ENCODE peak calls at places on chromosomes 7 and 10, in four cellular contexts. C, P, B and X are unnamed samples.

GRCh38 chr10:12589789-12590188 is 240.4 kb downstream of the CAMK1D start:
- DNase-seq in B (no peak), P (no peak), C (no peak), X (no peak)

GRCh38 chr7:112176693-112177415 is 29.3 kb downstream of the DOCK4 start:
- DNase-seq in B (no peak), P (no peak), C (no peak), X (no peak)

GRCh38 chr7:114190387-114190786 is 224.2 kb upstream of the FOXP2 start:
- DNase-seq in B (no peak), P (no peak), C (no peak), X (no peak)

GRCh38 chr10:74067373-74068370 is 69.8 kb downstream of the VCL start:
- DNase-seq in B (no peak), P (no peak), C (no peak), X (no peak)

GRCh38 chr10:32985341-32985764 is 27.3 kb upstream of the ITGB1 start:
- DNase-seq in P (no peak), B (no peak), C (no peak), X (no peak)

GRCh38 chr10:130018253-130018652 is 54.2 kb upstream of the EBF3 start:
- DNase-seq in C (peak; percentile 63), P (peak; percentile 20), B (no peak), X (no peak)

GRCh38 chr7:100353685-100354330 is 4.1 kb upstream of the PILRB start:
- DNase-seq in P (no peak), C (no peak), B (no peak), X (no peak)

GRCh38 chr7:45446195-45446944 is 127.8 kb upstream of the ADCY1 start:
- DNase-seq in P (no peak), C (no peak), B (no peak), X (no peak)

GRCh38 chr7:50812847-50813475 is 30.3 kb upstream of the GRB10 start:
- DNase-seq in C (peak; percentile 70), B (peak; percentile 66), P (no peak), X (peak; percentile 59)

GRCh38 chr7:75931676-75932075 is 16.7 kb downstream of the POR start:
- DNase-seq in C (no peak), P (no peak), B (no peak), X (no peak)

GRCh38 chr10:49165940-49166803 is 22.0 kb downstream of the TMEM273 start:
- DNase-seq in P (no peak), C (no peak), B (no peak), X (no peak)

GRCh38 chr10:123854003-123854402 is 37.6 kb downstream of the CPXM2 start:
- DNase-seq in C (no peak), B (no peak), P (no peak), X (no peak)

GRCh38 chr7:44147026-44147881 is 6.1 kb upstream of the MYL7 start:
- DNase-seq in B (no peak), C (no peak), P (no peak), X (peak; percentile 53)

GRCh38 chr10:4670737-4671136 is 155.3 kb upstream of the AKR1E2 start:
- DNase-seq in P (no peak), C (peak; percentile 41), B (no peak), X (no peak)

GRCh38 chr10:122725768-122726167 is 26.1 kb upstream of the C10orf120 start:
- DNase-seq in B (no peak), P (no peak), C (no peak), X (no peak)

GRCh38 chr7:76155938-76156337 is 45.8 kb upstream of the SRRM3 start:
- DNase-seq in C (peak; percentile 56), B (peak; percentile 80), P (no peak), X (no peak)

GRCh38 chr7:14013880-14014279 is 24.4 kb upstream of the ETV1 start:
- DNase-seq in P (no peak), C (peak; percentile 11), B (no peak), X (no peak)

GRCh38 chr7:92461027-92462003 is 14.0 kb downstream of the GATAD1 start:
- DNase-seq in P (no peak), B (no peak), C (peak; percentile 38), X (no peak)

GRCh38 chr10:22244001-22244400 is 26.2 kb upstream of the EBLN1 start:
- DNase-seq in B (no peak), C (no peak), P (no peak), X (no peak)

GRCh38 chr7:131081308-131081707 is 246.4 kb upstream of the MKLN1 start:
- DNase-seq in C (no peak), P (no peak), B (no peak), X (no peak)

GRCh38 chr7:138324905-138325304 is 135.2 kb upstream of the TRIM24 start:
- DNase-seq in C (no peak), B (no peak), P (no peak), X (no peak)

GRCh38 chr7:117872565-117873055 is 631 bp downstream of the CTTNBP2 start:
- DNase-seq in C (no peak), B (peak; percentile 58), P (no peak), X (no peak)

GRCh38 chr7:80499350-80499955 is 12.4 kb downstream of the GNAT3 start:
- DNase-seq in P (peak; percentile 86), C (peak; percentile 95), B (no peak), X (peak; percentile 43)

GRCh38 chr10:110016037-110016436 is 8.3 kb downstream of the ADD3 start:
- DNase-seq in P (no peak), B (no peak), C (peak; percentile 28), X (no peak)

GRCh38 chr7:142961973-142962913 is at the start of gene KEL:
- DNase-seq in B (no peak), C (no peak), P (no peak), X (no peak)

GRCh38 chr10:73159038-73159648 is 8.7 kb downstream of the ECD start:
- DNase-seq in C (peak; percentile 55), P (peak; percentile 15), B (no peak), X (peak; percentile 58)

GRCh38 chr7:64626557-64626956 is 39.4 kb upstream of the ZNF107 start:
- DNase-seq in B (no peak), C (no peak), P (no peak), X (no peak)

GRCh38 chr10:49605177-49605938 is 4.8 kb upstream of the SLC18A3 start:
- DNase-seq in P (no peak), C (no peak), B (peak; percentile 38), X (no peak)

GRCh38 chr7:122262246-122262645 is 42.3 kb downstream of the FEZF1 start:
- DNase-seq in B (no peak), P (no peak), C (no peak), X (no peak)

GRCh38 chr10:133127291-133128125 is 32.5 kb upstream of the KNDC1 start:
- DNase-seq in P (no peak), B (peak; percentile 16), C (no peak), X (no peak)

GRCh38 chr10:122648599-122649428 is 50.8 kb downstream of the C10orf120 start:
- DNase-seq in P (peak; percentile 2), B (no peak), C (peak; percentile 31), X (no peak)

GRCh38 chr10:13450078-13450477 is 78.7 kb downstream of the BEND7 start:
- DNase-seq in P (no peak), C (peak; percentile 72), B (no peak), X (no peak)

DNA sequence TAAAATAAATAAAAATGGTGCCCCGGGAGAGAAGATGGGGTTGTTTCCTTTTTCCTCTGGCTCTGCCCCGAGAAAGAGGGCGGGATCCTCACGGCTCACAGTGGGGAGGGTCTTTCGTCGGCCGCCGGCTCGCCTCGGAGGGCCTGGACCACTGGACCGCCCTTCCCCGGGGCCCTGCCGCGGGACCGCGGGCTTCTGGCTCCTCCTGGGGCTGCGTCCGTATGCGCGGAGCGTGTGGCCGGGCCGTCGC is 3.5 kb upstream of the IGF2BP3 start:
- DNase-seq in B (no peak), C (no peak), P (no peak), X (no peak)
- H3K4me3 ChIP-seq in B (peak overlapping the region; percentile 40), C (peak overlapping the region; percentile 83), P (peak overlapping the region; percentile 84), X (no peak overlapping the region)

DNA sequence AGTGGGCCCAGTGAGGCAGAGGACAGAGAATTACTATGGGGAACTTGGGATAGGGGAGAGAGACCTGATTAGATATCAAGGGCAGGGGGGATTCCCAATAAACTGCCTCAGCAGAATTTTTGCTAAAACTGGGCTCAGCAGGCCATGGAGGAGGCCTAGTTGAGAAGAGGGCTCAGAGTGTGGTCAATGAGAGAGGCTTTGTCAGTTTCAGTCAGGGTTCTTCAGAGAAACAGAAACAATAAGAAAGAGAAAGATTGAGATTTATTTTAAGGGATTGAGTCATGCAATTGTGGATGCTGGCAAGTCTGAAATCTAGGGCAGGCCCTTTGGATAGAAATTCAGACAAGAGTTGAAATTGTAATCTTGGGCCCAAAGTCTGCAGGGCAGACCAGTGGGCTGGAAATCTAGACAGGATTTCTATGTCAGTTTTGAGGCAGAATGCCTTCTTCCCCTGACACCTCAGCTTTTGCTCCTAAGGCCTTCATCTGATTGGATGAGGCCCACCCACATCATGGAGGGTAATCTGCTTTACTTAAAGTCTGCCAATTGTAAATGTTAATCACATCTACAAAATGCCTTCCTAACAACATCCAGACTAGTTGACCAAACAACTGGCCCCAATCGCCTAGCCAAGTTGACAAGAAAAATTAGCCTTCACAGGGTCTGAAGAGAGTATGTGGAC is 33.5 kb upstream of the CCSER2 start:
- DNase-seq in C (peak; percentile 46), P (no peak), B (no peak), X (no peak)
- H3K4me3 ChIP-seq in C (no peak overlapping the region), P (no peak overlapping the region), B (no peak overlapping the region), X (no peak overlapping the region)

GRCh38 chr7:149793261-149793660 is 19.9 kb upstream of the ZNF467 start:
- DNase-seq in P (no peak), C (no peak), B (no peak), X (no peak)
- H3K4me3 ChIP-seq in P (no peak overlapping the region), C (no peak overlapping the region), B (no peak overlapping the region), X (no peak overlapping the region)

GRCh38 chr10:44864042-44864436 is 47.1 kb upstream of the TMEM72 start:
- DNase-seq in C (no peak), P (no peak), B (no peak), X (peak; percentile 45)
- H3K4me3 ChIP-seq in C (no peak overlapping the region), P (peak overlapping the region; percentile 68), B (peak overlapping the region; percentile 55), X (peak overlapping the region; percentile 73)

GRCh38 chr7:39946693-39947092 is 3.4 kb upstream of the CDK13 start:
- DNase-seq in C (no peak), P (no peak), B (no peak), X (no peak)
- H3K4me3 ChIP-seq in C (no peak overlapping the region), P (no peak overlapping the region), B (no peak overlapping the region), X (no peak overlapping the region)

GRCh38 chr7:119916501-119916900 is 356.5 kb upstream of the KCND2 start:
- DNase-seq in C (no peak), P (no peak), B (no peak), X (no peak)
- H3K4me3 ChIP-seq in C (no peak overlapping the region), P (no peak overlapping the region), B (no peak overlapping the region), X (no peak overlapping the region)

GRCh38 chr7:128024154-128024553 is 7.1 kb downstream of the LRRC4 start:
- DNase-seq in C (no peak), B (no peak), P (no peak), X (no peak)
- H3K4me3 ChIP-seq in C (no peak overlapping the region), B (no peak overlapping the region), P (no peak overlapping the region), X (no peak overlapping the region)

DNA sequence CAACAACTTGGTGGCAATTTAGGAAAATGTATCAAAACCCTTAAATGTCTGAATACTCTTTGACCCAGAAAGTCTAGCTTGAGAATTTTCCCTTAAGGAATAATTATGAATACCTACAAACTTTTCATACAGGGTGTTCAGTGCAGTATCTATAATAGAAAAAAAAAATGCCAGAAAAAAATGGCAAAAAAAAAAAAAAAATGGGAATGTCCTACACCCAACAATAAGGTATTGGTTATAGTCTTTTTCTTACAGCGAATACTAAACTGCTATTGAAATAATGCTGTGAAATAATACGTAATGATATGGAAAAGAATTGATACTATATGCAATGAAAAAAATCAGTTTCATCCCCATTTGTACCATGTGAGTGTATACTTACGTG is 44.3 kb downstream of the ZNF800 start:
- DNase-seq in P (no peak), C (no peak), B (no peak), X (no peak)
- H3K4me3 ChIP-seq in P (peak overlapping the region; percentile 55), C (peak overlapping the region; percentile 33), B (peak overlapping the region; percentile 46), X (peak overlapping the region; percentile 26)